ENCODE peak calls at places on chromosomes 12 and 14, in four cellular contexts. H is tibial artery; O is SK-N-SH; U is CD8-positive, alpha-beta memory T cell. E is an unnamed sample.

GRCh38 chr12:42568952-42569916 is 20.3 kb downstream of the PRICKLE1 start:
- DNase-seq in H (no peak), O (no peak), U (no peak), E (no peak)

GRCh38 chr14:52314521-52315354 is 626 bp downstream of the PTGER2 start:
- DNase-seq in H (peak), O (peak), U (peak), E (peak)

GRCh38 chr14:101252443-101253214 is 308.7 kb upstream of the DIO3 start:
- DNase-seq in U (no peak), H (peak), O (peak), E (no peak)

GRCh38 chr14:96617635-96618034 is 115.5 kb downstream of the PAPOLA start:
- DNase-seq in O (no peak), U (no peak), H (no peak), E (no peak)

GRCh38 chr12:15243102-15243501 is 21.9 kb upstream of the RERG start:
- DNase-seq in U (no peak), H (no peak), O (no peak), E (no peak)

GRCh38 chr12:29043069-29043468 is 106.0 kb upstream of the FAR2 start:
- DNase-seq in U (no peak), O (no peak), H (no peak), E (no peak)

GRCh38 chr14:73713804-73714655 is at the start of gene PNMA1:
- DNase-seq in O (peak), U (peak), H (peak), E (peak)

GRCh38 chr12:57518920-57519757 is 1.2 kb downstream of the DDIT3 start:
- DNase-seq in U (no peak), O (no peak), H (peak), E (peak)

GRCh38 chr12:16272222-16272621 is 5.3 kb downstream of the SLC15A5 start:
- DNase-seq in U (no peak), H (no peak), O (no peak), E (no peak)

GRCh38 chr14:22780105-22780679 is 13.7 kb downstream of the OXA1L start:
- DNase-seq in H (no peak), U (no peak), O (no peak), E (no peak)

GRCh38 chr14:54420478-54421116 is 20.6 kb downstream of the CNIH1 start:
- DNase-seq in H (no peak), U (no peak), O (peak), E (no peak)

GRCh38 chr14:87397499-87397898 is 595.5 kb downstream of the GALC start:
- DNase-seq in U (no peak), H (no peak), O (no peak), E (no peak)

GRCh38 chr12:69908208-69908607 is 83.2 kb downstream of the MYRFL start:
- DNase-seq in U (no peak), O (no peak), H (no peak), E (no peak)

GRCh38 chr14:69328317-69328716 is 68.4 kb downstream of the GALNT16 start:
- DNase-seq in U (no peak), H (peak), O (no peak), E (no peak)

GRCh38 chr12:100672075-100672592 is 98.7 kb downstream of the GAS2L3 start:
- DNase-seq in H (no peak), U (no peak), O (peak), E (no peak)

GRCh38 chr12:22318122-22318737 is 16.3 kb downstream of the ST8SIA1 start:
- DNase-seq in H (no peak), U (no peak), O (no peak), E (no peak)

GRCh38 chr12:113961921-113962710 is 4.0 kb downstream of the RBM19 start:
- DNase-seq in U (no peak), H (no peak), O (no peak), E (no peak)

GRCh38 chr12:94636462-94637085 is 13.8 kb downstream of the TMCC3 start:
- DNase-seq in O (no peak), H (no peak), U (no peak), E (no peak)

GRCh38 chr12:131500564-131500963 is 210.3 kb upstream of the SFSWAP start:
- DNase-seq in O (no peak), U (no peak), H (no peak), E (no peak)

GRCh38 chr12:16619537-16619936 is 13.6 kb upstream of the LMO3 start:
- DNase-seq in H (no peak), O (no peak), U (no peak), E (no peak)

GRCh38 chr12:42744539-42745156 is 155.1 kb upstream of the PRICKLE1 start:
- DNase-seq in O (no peak), U (no peak), H (no peak), E (no peak)

GRCh38 chr14:99520571-99521081 is 39.4 kb downstream of the CCNK start:
- DNase-seq in H (peak), U (no peak), O (no peak), E (no peak)

GRCh38 chr12:7833831-7834230 is 38.9 kb downstream of the SLC2A14 start:
- DNase-seq in O (no peak), U (no peak), H (no peak), E (no peak)

GRCh38 chr12:62834406-62834805 is 100.5 kb downstream of the PPM1H start:
- DNase-seq in H (no peak), U (no peak), O (no peak), E (peak)

GRCh38 chr14:77200406-77200985 is 18.9 kb downstream of the TMEM63C start:
- DNase-seq in O (no peak), H (no peak), U (no peak), E (no peak)

GRCh38 chr12:117671734-117672133 is 297.1 kb downstream of the KSR2 start:
- DNase-seq in H (no peak), U (no peak), O (peak), E (no peak)

GRCh38 chr12:4769073-4769472 is 48.9 kb downstream of the GALNT8 start:
- DNase-seq in U (no peak), H (no peak), O (no peak), E (no peak)

GRCh38 chr14:97916669-97917068 is 1119.5 kb downstream of the VRK1 start:
- DNase-seq in U (no peak), O (no peak), H (no peak), E (no peak)

GRCh38 chr12:104494816-104495158 is 38.0 kb downstream of the CHST11 start:
- DNase-seq in U (peak), O (no peak), H (no peak), E (no peak)

GRCh38 chr14:66643344-66643743 is 135.4 kb downstream of the GPHN start:
- DNase-seq in U (no peak), O (no peak), H (no peak), E (no peak)

GRCh38 chr12:91563011-91563410 is 380.4 kb upstream of the DCN start:
- DNase-seq in O (no peak), U (no peak), H (no peak), E (no peak)

GRCh38 chr12:121537814-121538698 is 42.8 kb downstream of the KDM2B start:
- DNase-seq in O (peak), H (no peak), U (peak), E (no peak)

GRCh38 chr12:107356937-107357295 is 263.6 kb upstream of the CRY1 start:
- DNase-seq in O (no peak), U (no peak), H (no peak), E (no peak)

DNA sequence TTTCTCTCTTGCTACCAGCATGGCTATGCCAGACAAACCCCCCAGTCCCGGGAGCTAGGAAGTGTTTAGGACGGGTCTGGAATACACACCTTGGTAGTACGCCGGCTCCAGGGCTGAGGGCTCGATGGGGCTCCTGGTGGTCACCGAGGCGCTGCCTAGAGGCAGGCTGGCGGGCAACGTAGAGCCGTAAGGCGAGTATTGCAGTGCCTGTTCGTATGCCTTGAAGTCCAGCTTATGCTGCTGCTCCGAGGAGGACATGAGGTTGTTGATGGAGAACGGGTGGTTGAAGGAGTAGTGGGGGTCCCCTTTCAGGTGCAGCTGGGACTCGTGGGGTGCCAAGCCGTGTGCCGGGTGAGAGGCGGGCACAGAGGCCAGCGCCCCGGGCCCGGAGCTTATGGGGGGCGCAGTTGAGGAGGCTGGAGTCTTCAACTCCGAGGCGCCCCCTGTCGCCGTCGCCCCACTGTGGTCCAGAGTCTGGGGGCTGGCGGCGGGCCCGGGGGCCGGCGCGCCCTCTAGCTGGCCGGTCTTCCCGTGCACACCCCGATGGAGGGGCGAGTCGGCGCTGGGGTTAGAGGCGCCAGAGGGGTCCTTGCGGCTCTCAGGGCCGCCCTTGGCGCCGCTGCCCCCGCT is 3.6 kb downstream of the FOXA1 start:
- DNase-seq in U (no peak), O (no peak), H (no peak), E (no peak)
- H3K27ac ChIP-seq in U (no peak), O (no peak), H (no peak), E (no peak)

DNA sequence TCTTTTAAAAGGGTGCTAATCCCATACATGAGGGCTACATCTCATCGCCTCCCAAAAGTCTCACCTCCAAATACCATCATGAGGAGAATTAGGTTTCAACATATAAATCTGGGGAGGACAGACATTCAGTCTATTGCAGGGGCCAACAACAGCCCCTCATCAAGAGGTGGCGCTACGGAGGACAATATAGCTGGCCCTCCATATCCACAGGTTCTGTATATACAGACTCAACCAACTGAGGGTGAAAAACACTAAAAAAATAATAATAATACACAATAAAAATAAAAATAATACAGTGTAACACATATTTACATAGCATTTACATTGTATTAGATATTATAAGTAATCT is 19.1 kb upstream of the PCNX1 start:
- DNase-seq in U (no peak), H (no peak), O (no peak), E (no peak)
- H3K27ac ChIP-seq in U (no peak), H (no peak), O (no peak), E (no peak)

GRCh38 chr14:81363746-81364400 is 36.3 kb downstream of the STON2 start:
- DNase-seq in U (no peak), H (no peak), O (peak), E (no peak)

GRCh38 chr14:81366259-81366658 is 33.9 kb downstream of the STON2 start:
- DNase-seq in U (no peak), O (no peak), H (no peak), E (no peak)

GRCh38 chr14:81371802-81372201 is 28.3 kb downstream of the STON2 start:
- DNase-seq in U (no peak), H (no peak), O (no peak), E (no peak)

GRCh38 chr14:81366884-81367283 is 33.2 kb downstream of the STON2 start:
- DNase-seq in O (no peak), H (no peak), U (no peak), E (no peak)
- H3K27ac ChIP-seq in O (no peak), H (no peak), U (no peak), E (no peak)

DNA sequence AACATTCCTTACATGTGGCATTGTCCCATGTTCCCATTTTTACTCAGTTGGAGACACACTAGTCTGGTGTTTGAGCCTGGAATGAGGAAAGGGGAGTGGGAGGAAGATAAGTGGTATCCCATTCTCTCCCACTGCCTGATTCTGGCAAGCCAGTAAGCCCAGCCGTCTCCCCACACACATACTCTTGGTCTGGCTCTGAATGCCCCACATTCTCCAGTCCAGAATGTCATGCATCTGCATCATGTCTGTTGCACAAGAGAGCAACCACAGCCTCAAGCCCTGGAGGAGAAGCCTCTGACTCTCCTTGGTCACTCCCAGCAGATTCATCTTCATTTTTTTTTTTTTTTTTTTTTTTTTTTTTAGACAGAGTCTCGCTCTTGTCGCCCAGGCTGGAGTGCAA is 48.0 kb downstream of the DRAM1 start:
- DNase-seq in H (peak), O (no peak), U (no peak), E (peak)
- H3K27ac ChIP-seq in H (peak), O (no peak), U (no peak), E (peak)